ENCODE peak calls at places on chromosomes 11 and 22, in five cellular contexts. C, H, B, L and U are unnamed samples.

GRCh38 chr11:2880646-2881045 is 4.9 kb downstream of the CDKN1C start:
- DNase-seq in H (no peak), C (no peak), L (no peak), B (no peak), U (no peak)

GRCh38 chr11:15665368-15665871 is 550.7 kb downstream of the INSC start:
- DNase-seq in L (no peak), H (peak), B (no peak), C (no peak), U (peak)

GRCh38 chr11:123494195-123495050 is 64.4 kb downstream of the GRAMD1B start:
- DNase-seq in L (no peak), B (no peak), C (no peak), H (peak), U (no peak)

GRCh38 chr22:45868586-45869443 is 108.1 kb downstream of the WNT7B start:
- DNase-seq in H (no peak), C (no peak), L (no peak), B (peak), U (no peak)

GRCh38 chr11:3222941-3223905 is 4.6 kb upstream of the MRGPRG start:
- DNase-seq in H (no peak), B (no peak), L (no peak), C (no peak), U (no peak)

GRCh38 chr11:83543918-83544491 is 257.8 kb upstream of the CCDC90B start:
- DNase-seq in H (no peak), B (no peak), C (no peak), L (no peak), U (no peak)

GRCh38 chr11:59667812-59668187 is 1.0 kb downstream of the PATL1 start:
- DNase-seq in B (no peak), H (no peak), L (no peak), C (no peak), U (no peak)

GRCh38 chr11:10518123-10518522 is 22.9 kb downstream of the RNF141 start:
- DNase-seq in C (no peak), L (no peak), B (no peak), H (no peak), U (no peak)

GRCh38 chr22:21446827-21447690 is 20.1 kb upstream of the TMEM191C start:
- DNase-seq in B (peak), H (no peak), L (no peak), C (peak), U (no peak)

GRCh38 chr11:97019754-97020153 is 629.9 kb downstream of the JRKL start:
- DNase-seq in H (no peak), B (no peak), L (no peak), C (no peak), U (no peak)

GRCh38 chr22:41782316-41782715 is 18.2 kb upstream of the CCDC134 start:
- DNase-seq in B (no peak), C (no peak), L (no peak), H (no peak), U (no peak)

GRCh38 chr22:39290248-39290720 is 29.1 kb downstream of the RPL3 start:
- DNase-seq in B (peak), H (no peak), C (no peak), L (no peak), U (peak)

GRCh38 chr22:17627961-17628303 is 617 bp downstream of the ATP6V1E1 start:
- DNase-seq in C (no peak), B (peak), H (no peak), L (no peak), U (no peak)

GRCh38 chr11:128891912-128892398 is 799 bp downstream of the KCNJ5 start:
- DNase-seq in L (no peak), B (no peak), C (no peak), H (no peak), U (no peak)

GRCh38 chr11:46345131-46345597 is 2.1 kb upstream of the DGKZ start:
- DNase-seq in L (peak), H (no peak), B (peak), C (peak), U (no peak)

GRCh38 chr11:14971865-14972580 is at the start of gene CALCA:
- DNase-seq in C (no peak), H (no peak), B (no peak), L (no peak), U (no peak)

GRCh38 chr22:47879346-47879745 is 1116.9 kb downstream of the TBC1D22A start:
- DNase-seq in L (no peak), B (no peak), H (no peak), C (no peak), U (peak)

GRCh38 chr11:92775277-92775676 is 194.2 kb upstream of the MTNR1B start:
- DNase-seq in B (no peak), H (no peak), L (no peak), C (no peak), U (no peak)

GRCh38 chr11:8810331-8811301 is 100.4 kb upstream of the AKIP1 start:
- DNase-seq in L (peak), H (peak), B (peak), C (peak), U (peak)

GRCh38 chr11:39236916-39237315 is 2222.5 kb downstream of the LRRC4C start:
- DNase-seq in C (no peak), L (no peak), B (no peak), H (peak), U (peak)

GRCh38 chr11:48020092-48020755 is 39.9 kb downstream of the PTPRJ start:
- DNase-seq in H (no peak), C (no peak), L (no peak), B (peak), U (no peak)

GRCh38 chr22:44098966-44099530 is 74.9 kb downstream of the PARVB start:
- DNase-seq in B (peak), H (no peak), C (no peak), L (peak), U (no peak)

GRCh38 chr22:42801537-42802165 is 55.4 kb downstream of the ARFGAP3 start:
- DNase-seq in L (no peak), H (no peak), C (peak), B (no peak), U (no peak)

GRCh38 chr11:36408476-36409136 is 101.5 kb downstream of the TRAF6 start:
- DNase-seq in C (no peak), B (no peak), H (no peak), L (no peak), U (no peak)

GRCh38 chr11:68996376-68997123 is 15.8 kb upstream of the MRGPRD start:
- DNase-seq in C (peak), H (no peak), B (peak), L (no peak), U (no peak)

GRCh38 chr22:24516301-24516737 is 21.2 kb downstream of the UPB1 start:
- DNase-seq in B (no peak), C (no peak), L (no peak), H (peak), U (peak)

GRCh38 chr11:20112291-20113146 is 47.8 kb downstream of the DBX1 start:
- DNase-seq in C (no peak), H (peak), B (no peak), L (peak), U (peak)

GRCh38 chr22:24554316-24555159 is at the start of gene GUCD1:
- DNase-seq in H (peak), B (no peak), L (peak), C (no peak), U (peak)

GRCh38 chr11:134759314-134759713 is 347.3 kb upstream of the B3GAT1 start:
- DNase-seq in H (no peak), C (no peak), B (peak), L (no peak), U (no peak)

GRCh38 chr11:134759855-134760254 is 347.8 kb upstream of the B3GAT1 start:
- DNase-seq in L (no peak), C (no peak), B (no peak), H (no peak), U (no peak)

GRCh38 chr11:134756811-134757540 is 344.9 kb upstream of the B3GAT1 start:
- DNase-seq in B (peak), C (no peak), H (no peak), L (no peak), U (no peak)

GRCh38 chr11:134757633-134758032 is 345.6 kb upstream of the B3GAT1 start:
- DNase-seq in B (no peak), H (no peak), C (no peak), L (no peak), U (no peak)

DNA sequence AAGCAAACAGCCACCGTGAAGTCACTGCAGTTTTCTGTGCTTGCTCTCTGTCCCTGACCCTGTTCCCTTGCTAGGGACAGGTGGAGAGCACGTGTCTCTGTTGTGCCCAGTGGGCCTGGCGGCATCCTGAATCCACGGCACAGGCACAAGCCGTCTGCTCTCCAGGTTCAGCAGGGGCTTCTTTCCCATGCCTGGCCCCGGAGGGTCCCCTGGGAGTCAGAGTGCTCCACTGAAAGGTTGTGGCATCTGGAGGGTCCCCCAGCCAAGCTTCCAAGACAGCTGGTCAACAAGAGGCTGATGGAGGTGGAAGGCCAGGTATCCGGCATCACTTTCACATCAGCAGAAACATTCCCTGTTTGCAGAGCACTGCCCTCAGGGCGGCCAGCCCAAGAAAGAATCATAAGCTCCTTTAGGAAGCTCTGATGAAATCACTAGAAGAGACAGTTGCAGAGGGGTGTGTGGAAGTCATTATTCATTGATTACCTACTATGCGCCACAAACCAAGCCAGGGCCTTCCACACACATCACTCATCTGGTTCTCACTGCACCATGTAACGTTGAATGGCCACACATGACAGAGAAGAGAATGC is 346.4 kb upstream of the B3GAT1 start:
- DNase-seq in B (peak), L (no peak), H (no peak), C (no peak), U (no peak)
- H3K27ac ChIP-seq in B (no peak), L (no peak), H (no peak), C (no peak), U (no peak)

DNA sequence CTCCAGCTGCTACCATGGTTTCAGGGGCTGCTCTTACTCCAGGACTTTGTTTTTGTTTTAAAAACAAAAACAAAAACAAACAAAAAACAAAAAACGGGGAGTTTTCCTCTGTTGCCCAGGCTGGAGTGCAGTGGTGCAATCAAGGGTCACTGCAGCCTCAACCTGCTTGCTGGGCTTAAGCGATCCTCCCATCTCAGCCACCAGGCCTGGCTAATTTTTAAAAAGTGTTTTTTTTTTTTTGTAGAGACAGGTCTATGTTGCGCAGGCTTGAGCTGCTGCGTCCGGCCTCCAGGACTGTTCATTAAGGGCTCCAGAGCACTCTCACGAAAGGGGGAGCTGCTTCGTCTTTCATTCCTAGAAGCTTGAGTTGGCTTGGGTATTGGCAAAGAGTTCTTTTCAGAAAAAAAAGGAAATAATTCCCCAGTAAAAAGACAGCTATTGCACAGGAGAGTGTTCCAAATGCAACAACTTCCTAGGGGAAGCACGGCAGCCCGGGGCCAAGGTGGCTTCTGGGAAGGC is 78.5 kb downstream of the NAT10 start:
- DNase-seq in L (no peak), B (no peak), C (no peak), H (no peak), U (no peak)
- H3K27ac ChIP-seq in L (no peak), B (no peak), C (no peak), H (no peak), U (no peak)

GRCh38 chr11:65131417-65131776 is 2.9 kb downstream of the SYVN1 start:
- DNase-seq in L (no peak), B (no peak), C (no peak), H (no peak), U (no peak)
- H3K27ac ChIP-seq in L (no peak), B (peak), C (no peak), H (no peak), U (no peak)

GRCh38 chr11:26947379-26947844 is 46.5 kb upstream of the FIBIN start:
- DNase-seq in B (no peak), L (peak), H (peak), C (no peak), U (no peak)
- H3K27ac ChIP-seq in B (no peak), L (peak), H (peak), C (peak), U (no peak)

GRCh38 chr11:61328351-61328750 is 4.6 kb downstream of the DDB1 start:
- DNase-seq in B (no peak), L (no peak), H (no peak), C (no peak), U (no peak)
- H3K27ac ChIP-seq in B (no peak), L (no peak), H (no peak), C (no peak), U (no peak)

DNA sequence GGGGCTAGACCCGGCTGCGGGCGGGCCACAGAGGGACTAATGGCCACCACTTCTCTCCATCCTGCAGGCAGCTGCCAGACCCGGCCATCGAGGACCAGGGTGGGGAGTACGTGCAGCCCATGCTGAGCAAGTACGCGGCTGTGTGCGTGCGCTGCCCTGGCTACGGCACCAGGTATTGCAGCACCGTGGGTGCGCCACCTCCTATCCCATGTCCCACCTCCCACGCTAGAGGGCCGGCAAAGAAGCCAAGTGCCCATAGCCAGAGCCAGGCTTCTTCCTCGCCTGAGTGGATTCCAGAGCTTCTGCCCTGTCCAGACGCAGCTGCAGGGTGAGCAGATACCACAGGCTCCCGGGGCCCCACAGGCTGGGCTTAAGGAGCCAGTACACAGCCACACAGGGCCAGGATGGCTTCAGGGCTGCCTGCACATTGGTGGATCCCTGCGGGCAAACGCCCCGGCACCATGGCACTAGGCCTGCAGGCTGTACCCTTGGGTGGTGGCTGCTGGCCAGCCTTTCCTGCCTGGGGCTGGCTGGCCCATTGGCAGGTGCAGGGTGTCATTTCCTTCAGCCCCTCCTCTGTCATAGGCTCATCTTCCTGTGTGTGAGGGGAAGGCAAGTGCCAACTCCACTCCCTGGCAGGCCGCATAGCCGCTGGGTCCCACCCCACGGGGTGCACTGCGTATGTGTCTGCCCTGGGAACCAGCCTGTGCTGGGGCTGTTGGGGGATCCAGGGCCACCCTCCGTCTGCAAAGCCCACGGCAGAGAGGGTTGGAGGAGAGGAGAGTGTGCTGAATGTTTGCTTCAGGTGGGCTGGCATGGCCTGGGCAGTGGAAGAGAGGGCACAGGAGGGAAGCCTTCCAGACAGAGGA is 16.5 kb upstream of the DGCR8 start:
- DNase-seq in H (no peak), C (no peak), B (no peak), L (no peak), U (no peak)
- H3K27ac ChIP-seq in H (no peak), C (no peak), B (no peak), L (no peak), U (no peak)

DNA sequence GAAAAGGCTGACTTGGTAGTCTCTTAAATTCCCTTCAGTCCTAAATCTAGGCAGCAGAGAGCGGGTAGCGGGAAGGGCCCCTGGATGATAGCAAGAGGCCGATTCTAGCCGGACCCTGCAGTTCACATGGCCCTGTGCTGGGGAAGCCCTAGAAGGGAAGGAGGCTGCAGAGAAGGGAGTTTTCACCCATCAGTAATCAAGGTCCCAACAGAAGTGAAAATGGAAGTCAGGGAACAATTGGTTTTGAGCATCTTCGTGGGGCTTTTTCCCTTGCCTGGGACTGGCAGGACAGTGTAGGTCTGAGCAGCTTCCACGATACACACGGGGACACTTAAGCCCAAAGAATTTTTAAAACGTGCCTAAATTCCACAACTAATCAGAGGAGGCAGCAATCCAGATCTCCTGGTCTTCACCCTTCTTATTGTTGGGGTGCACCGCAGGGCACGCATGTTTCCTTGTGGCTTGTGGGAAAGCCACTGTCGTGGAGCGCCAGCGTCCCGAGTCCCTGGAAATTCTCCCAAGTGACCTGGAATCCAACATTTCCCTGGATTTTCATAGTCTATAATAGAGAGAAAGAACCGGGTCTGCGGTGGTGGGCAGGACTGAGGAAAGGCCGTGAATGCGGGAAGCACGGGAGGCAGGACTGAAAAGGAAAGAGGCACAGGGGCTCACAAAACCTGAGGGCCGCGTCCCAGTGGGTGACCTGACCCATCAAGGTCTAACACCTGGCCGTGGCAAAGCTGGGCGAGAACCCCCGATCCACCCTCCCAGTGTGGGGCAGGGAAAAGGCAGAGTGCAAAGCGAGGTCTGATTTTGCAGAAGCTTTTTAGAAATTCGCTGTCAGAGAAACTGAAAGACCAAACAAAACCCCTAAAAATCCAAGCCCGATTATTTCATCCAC is 832 bp upstream of the OAF start:
- DNase-seq in B (no peak), C (no peak), H (no peak), L (no peak), U (no peak)
- H3K27ac ChIP-seq in B (peak), C (peak), H (peak), L (peak), U (peak)